ENCODE peak calls at places on chromosomes 1 and 21, in six cellular contexts. S, M, N, C, F and P are unnamed samples.

GRCh38 chr1:63454269-63454668 is 68.8 kb downstream of the ITGB3BP start:
- DNase-seq in S (peak), N (no peak), F (peak), M (peak), C (no peak), P (peak)

GRCh38 chr1:110610741-110611286 is 4.7 kb upstream of the KCNA2 start:
- DNase-seq in M (no peak), C (no peak), S (no peak), F (no peak), N (no peak), P (no peak)

GRCh38 chr1:214558002-214558770 is 6.8 kb upstream of the PTPN14 start:
- DNase-seq in S (peak), F (peak), N (no peak), M (peak), C (no peak), P (peak)

GRCh38 chr1:57010511-57010910 is 44.7 kb upstream of the C8B start:
- DNase-seq in N (no peak), S (no peak), M (no peak), C (no peak), F (no peak), P (no peak)

GRCh38 chr1:235483090-235483489 is 21.2 kb downstream of the B3GALNT2 start:
- DNase-seq in C (no peak), S (no peak), N (no peak), F (no peak), M (no peak), P (no peak)

GRCh38 chr1:109887271-109887670 is 23.4 kb upstream of the CSF1 start:
- DNase-seq in M (no peak), C (no peak), N (no peak), S (no peak), F (no peak), P (no peak)

GRCh38 chr1:217554849-217555248 is 76.0 kb downstream of the GPATCH2 start:
- DNase-seq in F (no peak), N (no peak), S (no peak), M (no peak), C (no peak), P (no peak)

GRCh38 chr1:84598418-84598817 is 24.2 kb upstream of the CTBS start:
- DNase-seq in F (peak), M (no peak), C (no peak), S (peak), N (no peak), P (peak)

GRCh38 chr1:109978761-109979488 is 5.6 kb upstream of the AHCYL1 start:
- DNase-seq in C (no peak), N (no peak), M (no peak), S (peak), F (peak), P (peak)

GRCh38 chr1:204780682-204781081 is 90.0 kb upstream of the NFASC start:
- DNase-seq in F (no peak), M (no peak), N (no peak), C (no peak), S (no peak), P (peak)

GRCh38 chr1:245001252-245001651 is 136.9 kb upstream of the HNRNPU start:
- DNase-seq in C (no peak), M (no peak), F (no peak), S (no peak), N (no peak), P (peak)

GRCh38 chr1:201531551-201532425 is 7.1 kb upstream of the NAV1 start:
- DNase-seq in C (no peak), N (no peak), F (no peak), S (no peak), M (peak), P (peak)

GRCh38 chr1:33985656-33986055 is 121.8 kb downstream of the HMGB4 start:
- DNase-seq in F (peak), M (no peak), C (no peak), S (no peak), N (no peak), P (peak)

GRCh38 chr21:16770279-16770678 is 742.6 kb upstream of the CXADR start:
- DNase-seq in S (no peak), F (no peak), C (no peak), M (no peak), N (no peak), P (no peak)

GRCh38 chr21:16768096-16768495 is 744.7 kb upstream of the CXADR start:
- DNase-seq in F (no peak), C (no peak), N (no peak), S (no peak), M (no peak), P (no peak)

GRCh38 chr1:193270996-193271395 is 84.6 kb upstream of the B3GALT2 start:
- DNase-seq in F (peak), M (no peak), S (peak), N (no peak), C (no peak), P (peak)

GRCh38 chr1:245262876-245263625 is 108.3 kb downstream of the KIF26B start:
- DNase-seq in S (no peak), C (no peak), N (no peak), M (no peak), F (no peak), P (peak)

GRCh38 chr21:38148046-38148445 is 108.7 kb upstream of the KCNJ15 start:
- DNase-seq in N (no peak), M (no peak), F (no peak), S (no peak), C (no peak), P (no peak)

GRCh38 chr1:217133958-217134856 is 411.0 kb upstream of the ESRRG start:
- DNase-seq in M (no peak), N (no peak), F (peak), S (peak), C (peak), P (peak)

GRCh38 chr1:235954306-235955283 is 87.9 kb upstream of the LYST start:
- DNase-seq in F (peak), S (no peak), M (peak), C (no peak), N (no peak), P (peak)

DNA sequence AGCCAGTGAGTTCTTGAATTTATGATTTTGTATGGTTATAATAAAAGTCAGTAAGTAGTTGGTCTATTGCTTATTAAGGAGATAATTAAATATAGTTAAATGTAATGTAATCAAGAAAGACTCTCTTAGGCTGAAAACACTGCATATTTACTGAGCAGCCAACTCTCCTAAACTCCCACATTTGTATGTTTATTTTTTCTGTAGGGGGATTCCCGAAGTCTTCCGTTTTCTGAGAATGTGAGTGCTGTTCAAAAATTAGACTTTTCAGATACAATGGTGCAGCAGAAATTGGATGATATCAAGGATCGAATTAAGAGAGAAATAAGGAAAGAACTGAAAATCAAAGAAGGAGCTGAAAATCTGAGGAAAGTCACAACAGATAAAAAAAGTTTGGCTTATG is 56.7 kb downstream of the PKN2 start:
- DNase-seq in M (no peak), F (peak), N (no peak), C (no peak), S (no peak), P (no peak)
- H3K9ac ChIP-seq in M (no peak), F (no peak), N (no peak), C (no peak), S (no peak), P (no peak)

DNA sequence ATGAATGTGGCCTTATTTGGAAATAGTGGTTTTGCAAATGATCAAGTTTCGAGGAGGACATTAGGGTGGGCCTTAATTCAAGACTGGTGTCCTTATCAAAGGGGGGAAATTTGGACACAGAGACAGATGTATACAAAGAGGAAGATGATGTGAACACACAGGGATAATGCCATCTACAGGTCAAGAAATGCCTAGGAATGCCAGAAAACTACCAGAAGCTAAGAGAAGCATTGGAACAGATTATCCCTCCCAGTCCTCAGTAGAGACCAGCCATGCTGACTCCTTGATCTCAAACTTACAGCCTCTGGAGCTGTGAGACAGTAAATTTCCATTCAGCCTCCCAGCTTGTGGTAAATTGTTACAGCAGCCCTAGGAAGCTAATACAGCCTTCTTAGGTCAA is 151.4 kb downstream of the PTGER3 start:
- DNase-seq in F (no peak), S (no peak), C (no peak), N (no peak), M (peak), P (peak)
- H3K9ac ChIP-seq in F (no peak), S (no peak), C (no peak), N (no peak), M (no peak), P (no peak)

DNA sequence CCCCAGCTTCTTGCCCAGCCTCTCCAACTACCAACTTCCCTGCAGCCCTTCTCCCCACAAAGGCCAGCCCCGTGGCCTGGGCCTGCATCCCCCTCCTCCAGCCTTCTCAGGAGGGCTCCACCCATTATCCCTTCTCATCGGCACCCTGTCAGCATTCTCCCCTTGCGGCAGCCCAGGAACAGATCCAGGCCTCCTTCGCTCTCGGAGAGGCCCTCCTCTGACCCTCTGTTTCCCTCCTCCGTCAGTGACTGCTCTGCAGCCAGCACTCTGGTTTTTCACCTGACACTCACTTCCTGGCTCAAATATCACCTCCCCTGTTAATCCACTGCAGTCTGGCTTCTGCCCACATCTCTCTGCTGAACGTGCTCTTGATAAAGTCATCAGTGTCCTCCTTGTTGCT is 17.5 kb downstream of the ADGRB2 start:
- DNase-seq in S (no peak), F (no peak), M (peak), N (peak), C (no peak), P (no peak)
- H3K9ac ChIP-seq in S (no peak), F (no peak), M (peak), N (no peak), C (no peak), P (no peak)

GRCh38 chr1:230212405-230212936 is 145.4 kb downstream of the GALNT2 start:
- DNase-seq in N (no peak), F (no peak), S (no peak), M (no peak), C (no peak), P (no peak)

GRCh38 chr1:230215049-230215448 is 148.0 kb downstream of the GALNT2 start:
- DNase-seq in S (peak), C (peak), M (no peak), N (no peak), F (peak), P (peak)

GRCh38 chr1:230219174-230220067 is 152.4 kb downstream of the GALNT2 start:
- DNase-seq in M (no peak), C (no peak), S (no peak), N (no peak), F (no peak), P (no peak)

GRCh38 chr1:230218667-230219066 is 151.6 kb downstream of the GALNT2 start:
- DNase-seq in M (no peak), S (no peak), F (no peak), C (no peak), N (no peak), P (no peak)

DNA sequence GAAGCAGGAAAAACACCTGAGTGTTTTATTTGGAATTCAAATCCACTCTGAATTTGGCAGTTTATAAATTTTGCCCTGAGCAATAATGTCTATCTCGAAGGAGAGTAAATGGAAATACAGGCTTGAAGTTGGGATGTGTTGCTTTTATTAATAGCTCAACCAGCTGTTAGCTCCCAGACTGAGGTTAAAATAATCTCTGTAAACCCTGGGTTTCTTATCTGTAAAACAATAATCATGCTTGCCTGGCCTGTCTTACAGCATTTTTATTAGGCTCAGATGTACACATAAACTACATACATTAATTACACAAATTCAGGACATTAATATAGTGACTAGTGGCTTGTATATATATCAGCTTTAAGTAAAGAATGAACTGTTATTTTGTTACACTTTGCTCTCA is 148.5 kb downstream of the GALNT2 start:
- DNase-seq in F (no peak), S (no peak), N (no peak), C (no peak), M (no peak), P (no peak)
- H3K9ac ChIP-seq in F (no peak), S (no peak), N (no peak), C (no peak), M (no peak), P (no peak)

GRCh38 chr1:40641601-40642242 is 23.8 kb downstream of the RIMS3 start:
- DNase-seq in S (no peak), N (peak), M (no peak), C (no peak), F (no peak), P (no peak)

GRCh38 chr1:40637617-40638016 is 27.9 kb downstream of the RIMS3 start:
- DNase-seq in N (no peak), C (no peak), F (no peak), M (no peak), S (no peak), P (no peak)

GRCh38 chr1:40636777-40637176 is 28.7 kb downstream of the RIMS3 start:
- DNase-seq in M (no peak), N (no peak), C (no peak), S (no peak), F (no peak), P (no peak)

GRCh38 chr1:40638097-40639036 is 27.1 kb downstream of the RIMS3 start:
- DNase-seq in C (no peak), F (no peak), N (no peak), S (no peak), M (no peak), P (peak)

DNA sequence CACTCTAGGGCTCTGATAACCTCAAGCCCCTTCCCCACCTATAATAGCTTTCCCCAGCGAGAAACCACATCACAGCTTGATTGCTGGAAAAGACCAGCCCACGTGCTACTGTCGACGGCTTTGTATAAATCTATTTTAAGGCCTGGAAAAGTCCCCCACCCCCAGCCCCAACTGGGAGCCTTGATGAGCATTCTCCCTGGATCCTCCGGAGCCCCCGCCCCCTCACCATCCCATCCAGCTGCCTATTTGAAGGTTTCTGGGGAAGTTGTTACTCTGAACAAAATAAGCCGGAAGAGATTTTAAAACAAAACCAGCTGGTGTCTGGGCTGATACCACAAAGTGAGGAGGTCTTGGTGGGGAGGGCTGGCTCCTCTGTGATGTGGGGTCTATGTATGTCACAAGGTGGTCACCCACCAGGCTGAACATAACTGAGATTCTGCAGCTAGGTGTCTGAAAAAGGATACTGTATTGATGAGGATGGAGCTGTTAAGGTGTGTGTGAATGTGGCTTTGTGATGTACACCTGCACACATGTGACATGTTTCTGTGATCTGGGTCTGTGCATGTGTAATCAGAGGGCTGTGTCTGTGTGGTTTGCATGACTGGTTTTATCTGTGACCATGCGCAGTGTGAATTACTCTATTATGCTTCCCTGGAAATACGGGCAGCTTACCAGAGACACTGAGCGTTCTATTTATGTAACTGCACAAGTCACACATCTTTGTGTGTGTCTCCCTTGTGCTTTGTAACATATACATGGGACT is 25.0 kb downstream of the RIMS3 start:
- DNase-seq in N (no peak), M (no peak), F (no peak), C (no peak), S (no peak), P (no peak)
- H3K9ac ChIP-seq in N (no peak), M (no peak), F (no peak), C (no peak), S (no peak), P (no peak)

DNA sequence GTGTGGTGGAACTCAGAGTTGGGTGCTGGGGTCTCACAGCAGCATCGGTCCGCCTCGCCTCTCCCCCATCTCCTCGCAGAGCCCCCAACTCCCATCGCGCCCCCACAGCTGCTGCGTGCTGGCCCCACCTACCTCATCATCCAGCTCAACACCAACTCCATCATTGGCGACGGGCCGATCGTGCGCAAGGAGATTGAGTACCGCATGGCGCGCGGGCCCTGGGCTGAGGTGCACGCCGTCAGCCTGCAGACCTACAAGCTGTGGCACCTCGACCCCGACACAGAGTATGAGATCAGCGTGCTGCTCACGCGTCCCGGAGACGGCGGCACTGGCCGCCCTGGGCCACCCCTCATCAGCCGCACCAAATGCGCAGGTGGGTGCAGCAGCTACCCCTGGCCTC is 24.2 kb downstream of the PTPRU start:
- DNase-seq in S (no peak), N (peak), C (peak), M (no peak), F (no peak), P (no peak)
- H3K9ac ChIP-seq in S (no peak), N (no peak), C (no peak), M (no peak), F (no peak), P (no peak)